ENCODE peak calls at places on chromosomes 6 and 20, in nine cellular contexts. H, Y, B, U, D, W, M, G and P are unnamed samples.

GRCh38 chr20:40666336-40666735 is 22.7 kb downstream of the MAFB start:
- DNase-seq in H (no peak), Y (no peak), B (no peak), U (no peak), D (no peak), W (no peak), M (no peak), G (no peak), P (no peak)

GRCh38 chr20:32648761-32649615 is 24.8 kb downstream of the C20orf203 start:
- DNase-seq in H (no peak), Y (no peak), B (no peak), U (no peak), D (no peak), W (no peak), M (no peak), G (no peak), P (no peak)

GRCh38 chr6:157268835-157269234 is 54.5 kb downstream of the TMEM242 start:
- DNase-seq in H (no peak), Y (no peak), B (no peak), U (no peak), D (no peak), W (no peak), M (no peak), G (no peak), P (no peak)

GRCh38 chr6:138847884-138848283 is 52.0 kb downstream of the ECT2L start:
- DNase-seq in H (no peak), Y (no peak), B (no peak), U (no peak), D (no peak), W (no peak), M (no peak), G (no peak), P (no peak)

GRCh38 chr6:112539355-112539754 is 192.2 kb downstream of the RFPL4B start:
- DNase-seq in H (no peak), Y (no peak), B (no peak), U (no peak), D (no peak), W (no peak), M (no peak), G (no peak), P (no peak)

GRCh38 chr20:49406666-49407065 is 75.8 kb downstream of the KCNB1 start:
- DNase-seq in H (no peak), Y (no peak), B (no peak), U (no peak), D (no peak), W (no peak), M (no peak), G (no peak), P (no peak)

GRCh38 chr20:54134445-54135220 is 39.2 kb downstream of the CYP24A1 start:
- DNase-seq in H (no peak), Y (peak), B (no peak), U (peak), D (no peak), W (no peak), M (no peak), G (no peak), P (no peak)

GRCh38 chr6:14001329-14002012 is 76.7 kb downstream of the RNF182 start:
- DNase-seq in H (no peak), Y (peak), B (no peak), U (peak), D (no peak), W (no peak), M (no peak), G (no peak), P (no peak)

GRCh38 chr6:5261545-5262109 is 314 bp downstream of the FARS2 start:
- DNase-seq in H (no peak), Y (peak), B (no peak), U (no peak), D (no peak), W (no peak), M (no peak), G (no peak), P (no peak)

GRCh38 chr6:170135821-170136471 is 154.9 kb downstream of the DLL1 start:
- DNase-seq in H (no peak), Y (no peak), B (no peak), U (no peak), D (no peak), W (no peak), M (no peak), G (no peak), P (no peak)

GRCh38 chr6:39654121-39654520 is 71.1 kb downstream of the KIF6 start:
- DNase-seq in H (no peak), Y (no peak), B (no peak), U (no peak), D (no peak), W (no peak), M (no peak), G (no peak), P (no peak)

GRCh38 chr6:32622545-32623401 is 14.4 kb upstream of the HLA-DQA1 start:
- DNase-seq in H (no peak), Y (no peak), B (no peak), U (no peak), D (peak), W (peak), M (no peak), G (peak), P (peak)

GRCh38 chr6:167275436-167275835 is 15.7 kb upstream of the UNC93A start:
- DNase-seq in H (no peak), Y (no peak), B (no peak), U (no peak), D (no peak), W (no peak), M (no peak), G (no peak), P (no peak)

GRCh38 chr20:54389872-54390271 is 85.5 kb upstream of the DOK5 start:
- DNase-seq in H (no peak), Y (no peak), B (no peak), U (no peak), D (no peak), W (no peak), M (no peak), G (no peak), P (no peak)

GRCh38 chr6:66623050-66623449 is 916.0 kb upstream of the EYS start:
- DNase-seq in H (no peak), Y (no peak), B (no peak), U (no peak), D (no peak), W (no peak), M (no peak), G (no peak), P (no peak)

GRCh38 chr20:58453391-58453790 is 61.8 kb downstream of the APCDD1L start:
- DNase-seq in H (no peak), Y (no peak), B (no peak), U (no peak), D (no peak), W (no peak), M (no peak), G (no peak), P (no peak)

GRCh38 chr20:19212524-19213502 is at the start of gene SLC24A3:
- DNase-seq in H (peak), Y (no peak), B (no peak), U (no peak), D (peak), W (peak), M (peak), G (peak), P (no peak)

GRCh38 chr6:5094327-5094726 is 9.2 kb downstream of the PPP1R3G start:
- DNase-seq in H (no peak), Y (peak), B (no peak), U (no peak), D (no peak), W (no peak), M (no peak), G (no peak), P (no peak)